ENCODE peak calls at places on chromosome 1, in five cellular contexts. Z, X, U, V and C are unnamed samples.

GRCh38 chr1:230328342-230329015 is 97.7 kb downstream of the PGBD5 start:
- DNase-seq in Z (no peak), X (no peak), U (no peak), V (no peak), C (no peak)

GRCh38 chr1:151898519-151898991 is 10.8 kb downstream of the THEM4 start:
- DNase-seq in Z (no peak), X (no peak), U (no peak), V (no peak), C (no peak)

GRCh38 chr1:201461783-201462441 is 7.1 kb downstream of the PHLDA3 start:
- DNase-seq in Z (no peak), X (no peak), U (peak; percentile 56), V (peak; percentile 87), C (peak; percentile 91)

GRCh38 chr1:228141871-228142615 is 2.0 kb downstream of the GUK1 start:
- DNase-seq in Z (no peak), X (no peak), U (no peak), V (no peak), C (no peak)

GRCh38 chr1:48744032-48744431 is 32.7 kb downstream of the BEND5 start:
- DNase-seq in Z (peak; percentile 14), X (no peak), U (no peak), V (no peak), C (peak; percentile 1)

GRCh38 chr1:230280054-230280795 is 145.9 kb downstream of the PGBD5 start:
- DNase-seq in Z (no peak), X (no peak), U (no peak), V (no peak), C (no peak)

GRCh38 chr1:179867493-179868330 is 9.9 kb downstream of the TOR1AIP2 start:
- DNase-seq in Z (peak; percentile 91), X (no peak), U (peak; percentile 58), V (peak; percentile 71), C (peak; percentile 54)

GRCh38 chr1:24955161-24955560 is 25.1 kb upstream of the RUNX3 start:
- DNase-seq in Z (no peak), X (no peak), U (no peak), V (no peak), C (no peak)

GRCh38 chr1:59505596-59506028 is 208.7 kb downstream of the FGGY start:
- DNase-seq in Z (no peak), X (no peak), U (no peak), V (peak; percentile 58), C (no peak)

GRCh38 chr1:188499690-188500089 is 1670.9 kb downstream of the PLA2G4A start:
- DNase-seq in Z (no peak), X (no peak), U (no peak), V (no peak), C (no peak)

GRCh38 chr1:184379111-184379752 is 7.6 kb upstream of the C1orf21 start:
- DNase-seq in Z (peak; percentile 56), X (no peak), U (no peak), V (peak; percentile 7), C (peak; percentile 31)
- TF ChIP-seq JUNB in Z (no peak), X (no peak), U (no peak), V (no peak), C (no peak)

DNA sequence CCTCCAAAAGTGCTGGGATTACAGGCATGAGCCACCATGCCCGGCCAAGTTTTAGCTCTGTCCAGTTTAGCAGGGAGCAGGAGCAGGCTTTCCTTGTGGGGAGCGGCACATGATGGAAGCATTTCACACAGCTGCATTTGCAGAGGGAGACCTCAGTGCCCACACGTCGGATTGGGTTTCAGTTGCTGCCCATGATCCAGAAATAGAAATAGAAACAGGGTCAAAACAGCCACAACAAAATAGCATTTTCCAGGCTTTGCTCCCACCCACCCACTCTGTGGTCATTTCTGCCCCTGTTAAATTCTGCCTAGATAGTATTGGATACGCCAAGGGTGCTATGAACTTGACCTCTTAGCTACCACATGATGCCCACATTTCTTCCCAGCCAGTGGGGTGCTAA is 128.4 kb downstream of the CNIH3 start:
- DNase-seq in Z (no peak), X (no peak), U (no peak), V (no peak), C (no peak)
- TF ChIP-seq JUNB in Z (no peak), X (no peak), U (no peak), V (no peak), C (no peak)

GRCh38 chr1:45084562-45084961 is 72.5 kb downstream of the UROD start:
- DNase-seq in Z (no peak), X (no peak), U (no peak), V (no peak), C (no peak)

GRCh38 chr1:45095450-45095849 is 83.4 kb downstream of the UROD start:
- DNase-seq in Z (no peak), X (no peak), U (no peak), V (no peak), C (no peak)

GRCh38 chr1:45093334-45093733 is 81.3 kb downstream of the UROD start:
- DNase-seq in Z (no peak), X (no peak), U (no peak), V (no peak), C (no peak)

DNA sequence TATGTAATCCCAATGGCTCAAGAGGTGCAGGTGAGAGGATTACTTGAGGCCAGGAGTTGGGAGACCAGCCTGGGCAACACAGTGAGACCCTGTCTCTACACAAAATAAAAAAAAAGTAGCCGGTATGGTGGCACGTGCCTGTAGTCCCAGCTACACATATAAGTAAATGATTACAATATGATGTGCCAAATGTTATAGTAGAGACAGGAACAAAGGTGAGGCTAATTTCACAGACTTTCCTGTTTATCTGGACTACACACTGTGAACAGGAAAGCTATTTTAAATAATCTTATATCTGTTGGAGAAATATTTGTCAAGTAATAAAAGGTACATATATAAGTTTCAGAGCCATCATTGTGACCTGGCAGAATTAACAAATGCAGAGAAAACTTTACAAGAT is 77.7 kb downstream of the UROD start:
- DNase-seq in Z (no peak), X (no peak), U (no peak), V (no peak), C (no peak)
- TF ChIP-seq JUNB in Z (no peak), X (no peak), U (no peak), V (no peak), C (no peak)

GRCh38 chr1:27488523-27489138 is 1.3 kb downstream of the WASF2 start:
- DNase-seq in Z (peak; percentile 30), X (no peak), U (no peak), V (peak; percentile 50), C (peak; percentile 16)

GRCh38 chr1:27481994-27482620 is 7.9 kb downstream of the WASF2 start:
- DNase-seq in Z (no peak), X (no peak), U (no peak), V (no peak), C (no peak)

GRCh38 chr1:27487927-27488522 is 1.9 kb downstream of the WASF2 start:
- DNase-seq in Z (no peak), X (no peak), U (no peak), V (peak; percentile 34), C (no peak)

GRCh38 chr1:27485363-27485762 is 4.6 kb downstream of the WASF2 start:
- DNase-seq in Z (no peak), X (no peak), U (no peak), V (no peak), C (no peak)

DNA sequence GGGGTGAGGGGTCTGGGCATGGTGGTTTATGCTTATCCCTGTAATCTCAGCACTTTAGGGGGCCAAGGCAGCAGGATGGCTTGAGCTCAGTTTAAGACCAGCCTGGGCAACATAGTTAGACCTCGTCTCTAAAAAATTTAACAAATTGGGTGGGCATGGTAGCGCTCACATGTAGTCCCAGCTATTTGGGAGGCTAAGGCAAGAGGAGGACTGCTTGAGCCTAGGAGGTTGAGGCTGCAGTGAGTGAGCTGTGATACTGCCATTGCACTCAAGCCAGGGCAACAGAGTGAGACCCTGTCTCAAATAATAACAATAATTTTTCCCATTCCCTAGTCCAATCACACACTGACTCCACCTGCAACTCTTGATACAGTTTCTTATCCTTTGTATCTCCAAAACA is 6.3 kb downstream of the WASF2 start:
- DNase-seq in Z (no peak), X (no peak), U (no peak), V (no peak), C (no peak)
- TF ChIP-seq JUNB in Z (no peak), X (no peak), U (no peak), V (no peak), C (no peak)

GRCh38 chr1:23906731-23907130 is 6.4 kb downstream of the CNR2 start:
- DNase-seq in Z (no peak), X (no peak), U (no peak), V (no peak), C (no peak)

GRCh38 chr1:23910553-23911246 is 2.5 kb downstream of the CNR2 start:
- DNase-seq in Z (no peak), X (peak; percentile 86), U (no peak), V (peak; percentile 50), C (no peak)

GRCh38 chr1:23910144-23910543 is 3.0 kb downstream of the CNR2 start:
- DNase-seq in Z (no peak), X (no peak), U (no peak), V (no peak), C (no peak)

GRCh38 chr1:23909412-23909811 is 3.8 kb downstream of the CNR2 start:
- DNase-seq in Z (no peak), X (peak; percentile 63), U (no peak), V (no peak), C (no peak)

DNA sequence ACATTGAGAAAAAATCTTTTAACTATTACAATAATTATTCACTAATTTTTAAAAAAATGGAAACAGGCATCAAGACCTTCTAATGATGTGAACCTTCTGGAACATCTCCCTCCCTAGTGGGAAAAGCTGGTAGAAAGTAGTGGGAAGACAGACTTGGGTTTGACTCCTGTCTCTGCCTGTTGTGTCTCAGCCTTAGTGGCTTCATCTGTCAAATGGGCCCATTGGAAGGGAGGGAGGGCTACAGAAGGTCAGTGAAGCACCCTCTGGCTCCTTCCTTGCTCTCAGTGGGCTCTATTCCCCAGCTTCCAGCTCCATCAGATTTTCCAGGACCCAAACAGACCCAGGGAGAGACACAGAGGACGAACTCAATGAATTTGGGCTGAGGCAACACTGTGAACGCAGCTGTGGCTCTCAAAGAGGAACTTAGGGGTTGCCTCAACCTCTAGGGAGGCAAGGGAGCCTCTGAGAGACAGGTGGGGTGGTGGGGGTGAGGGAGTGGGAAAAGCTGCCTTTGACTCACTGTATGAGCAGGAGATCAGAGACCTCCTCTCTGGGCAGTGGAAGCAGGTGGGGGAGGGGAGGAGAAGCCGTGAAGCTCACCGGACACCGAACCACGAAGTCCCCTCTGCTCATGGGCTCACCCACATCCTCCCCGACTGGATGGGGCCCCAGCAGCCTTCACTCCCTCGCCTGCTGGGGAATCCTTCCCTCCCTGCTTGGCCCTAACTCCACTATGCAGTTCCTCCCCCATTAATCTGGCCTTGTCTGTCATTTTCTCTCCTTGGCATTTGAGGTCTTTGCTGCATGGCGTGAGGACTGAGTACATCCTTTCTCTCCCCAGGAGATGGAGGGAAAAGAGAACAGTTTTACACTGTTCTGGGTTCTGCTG is 4.5 kb downstream of the CNR2 start:
- DNase-seq in Z (no peak), X (peak; percentile 82), U (no peak), V (peak; percentile 51), C (no peak)
- TF ChIP-seq JUNB in Z (no peak), X (no peak), U (no peak), V (no peak), C (no peak)

DNA sequence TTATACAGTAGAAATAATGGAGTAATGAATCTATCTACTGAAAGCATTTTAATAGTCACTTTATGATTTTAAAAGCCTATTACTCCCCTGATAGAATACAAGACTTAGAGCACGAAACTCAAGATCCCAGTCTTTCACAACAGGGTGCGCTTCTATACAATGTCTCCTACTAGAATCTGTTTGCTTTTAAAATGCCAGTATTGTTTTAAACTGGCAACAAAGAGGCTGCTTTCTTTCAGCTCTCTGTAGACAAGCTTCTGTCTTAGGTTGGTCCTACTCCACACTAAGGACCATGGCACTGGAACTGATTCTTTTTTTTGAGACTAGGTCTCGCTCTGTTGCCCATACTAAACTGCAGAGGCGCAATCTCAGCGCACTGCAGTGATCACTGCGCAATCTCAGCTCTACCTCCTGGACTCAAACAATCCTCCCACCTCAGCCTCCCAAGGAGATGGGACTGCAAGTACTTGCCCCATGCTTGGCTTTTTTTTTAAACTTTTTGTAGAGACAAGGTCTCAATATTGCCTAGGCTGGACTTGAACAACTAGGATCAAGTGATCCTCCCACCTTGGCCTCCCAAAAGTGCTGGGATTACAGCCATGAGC is 4.8 kb downstream of the DCAF8 start:
- DNase-seq in Z (peak; percentile 11), X (no peak), U (no peak), V (no peak), C (no peak)
- TF ChIP-seq JUNB in Z (no peak), X (no peak), U (no peak), V (no peak), C (no peak)